ENCODE peak calls at places on chromosomes 13 and 19, in five cellular contexts. A is WTC11, Q is HepG2, H is K562, Y is GM12878. U is an unnamed sample.

GRCh38 chr19:54209748-54210494 is 9.3 kb downstream of the RPS9 start:
- DNase-seq in H (peak; percentile 66), A (no peak), Y (no peak), Q (peak; percentile 98), U (no peak)

GRCh38 chr13:33994198-33994597 is 176.2 kb downstream of the RFC3 start:
- DNase-seq in Y (no peak), A (no peak), Q (no peak), H (no peak), U (no peak)

GRCh38 chr19:35249146-35249847 is 495 bp downstream of the LSR start:
- DNase-seq in Q (no peak), A (no peak), H (peak; percentile 64), Y (no peak), U (no peak)

GRCh38 chr19:2477141-2477710 is 1.3 kb downstream of the GADD45B start:
- DNase-seq in Y (no peak), H (no peak), Q (no peak), A (no peak), U (peak; percentile 63)

GRCh38 chr19:2337329-2337707 is 8.8 kb downstream of the SPPL2B start:
- DNase-seq in H (no peak), A (peak; percentile 76), Q (peak; percentile 29), Y (no peak), U (peak; percentile 77)

GRCh38 chr19:16112778-16113177 is 1.1 kb downstream of the RAB8A start:
- DNase-seq in Q (no peak), Y (no peak), A (no peak), H (peak; percentile 48), U (no peak)

GRCh38 chr13:95533545-95534135 is 18.9 kb upstream of the CLDN10 start:
- DNase-seq in Y (no peak), Q (no peak), H (no peak), A (peak; percentile 39), U (peak; percentile 54)

GRCh38 chr19:38690832-38691231 is 43.4 kb downstream of the ACTN4 start:
- DNase-seq in H (no peak), Y (no peak), A (no peak), Q (no peak), U (no peak)

GRCh38 chr19:43634068-43634467 is 5.6 kb downstream of the CADM4 start:
- DNase-seq in H (no peak), Y (no peak), Q (no peak), A (no peak), U (no peak)

GRCh38 chr13:41562083-41562482 is 104.7 kb downstream of the RGCC start:
- DNase-seq in H (no peak), Q (no peak), A (no peak), Y (no peak), U (no peak)
- TF ChIP-seq ATF2 in H (no peak), Q (no peak), A (no peak), Y (no peak), U (no peak)

GRCh38 chr19:31132753-31133110 is 216.5 kb downstream of the TSHZ3 start:
- DNase-seq in H (no peak), Y (no peak), Q (no peak), A (no peak), U (no peak)
- TF ChIP-seq ATF2 in H (no peak), Y (no peak), Q (no peak), A (no peak), U (no peak)

GRCh38 chr19:45640849-45641273 is 1.7 kb upstream of the EML2 start:
- DNase-seq in Y (no peak), H (peak; percentile 43), Q (peak; percentile 13), A (peak; percentile 91), U (no peak)
- TF ChIP-seq ATF2 in Y (no peak), H (no peak), Q (no peak), A (no peak), U (no peak)

DNA sequence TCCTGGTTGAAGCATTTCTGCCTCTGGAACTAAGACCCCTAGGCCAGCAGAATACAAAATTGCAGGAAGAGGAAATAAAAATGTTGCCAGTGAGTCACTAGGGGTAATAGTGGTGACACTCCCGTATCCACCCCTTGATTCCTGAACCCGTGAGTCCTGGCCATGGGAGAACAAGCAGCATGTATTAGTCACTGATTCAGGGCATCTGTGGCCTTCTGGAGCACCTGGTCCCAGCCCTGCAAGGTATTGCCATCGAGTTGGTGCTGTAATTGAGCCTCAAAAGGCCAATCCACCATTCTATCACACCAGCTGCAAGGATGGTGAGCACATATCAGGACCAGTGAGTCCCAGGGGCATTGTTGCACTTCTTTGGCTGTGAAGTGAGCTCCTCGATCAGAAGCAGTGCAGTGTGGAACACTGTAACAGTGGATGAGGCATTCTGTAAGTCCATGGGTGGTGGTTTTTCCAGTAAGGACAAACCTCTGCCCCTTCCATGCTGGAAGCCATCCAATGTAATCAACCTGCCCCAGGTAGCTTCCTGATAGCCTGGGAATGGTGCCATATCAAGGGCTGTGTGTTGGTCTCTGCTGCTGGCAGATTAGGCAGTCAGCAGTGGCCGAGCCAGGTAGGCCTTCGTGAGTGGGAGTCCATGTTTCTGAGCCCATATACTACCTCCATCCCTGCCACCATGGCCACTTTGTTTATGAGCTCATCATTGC is 39.6 kb downstream of the C1QTNF9 start:
- DNase-seq in H (no peak), A (no peak), Q (no peak), Y (no peak), U (no peak)
- TF ChIP-seq ATF2 in H (no peak), A (no peak), Q (no peak), Y (no peak), U (no peak)

GRCh38 chr19:6530385-6531162 is at the start of gene TNFSF9:
- DNase-seq in H (peak; percentile 87), Y (no peak), Q (peak; percentile 73), A (peak; percentile 86), U (no peak)
- TF ChIP-seq ATF2 in H (no peak), Y (no peak), Q (no peak), A (no peak), U (no peak)

DNA sequence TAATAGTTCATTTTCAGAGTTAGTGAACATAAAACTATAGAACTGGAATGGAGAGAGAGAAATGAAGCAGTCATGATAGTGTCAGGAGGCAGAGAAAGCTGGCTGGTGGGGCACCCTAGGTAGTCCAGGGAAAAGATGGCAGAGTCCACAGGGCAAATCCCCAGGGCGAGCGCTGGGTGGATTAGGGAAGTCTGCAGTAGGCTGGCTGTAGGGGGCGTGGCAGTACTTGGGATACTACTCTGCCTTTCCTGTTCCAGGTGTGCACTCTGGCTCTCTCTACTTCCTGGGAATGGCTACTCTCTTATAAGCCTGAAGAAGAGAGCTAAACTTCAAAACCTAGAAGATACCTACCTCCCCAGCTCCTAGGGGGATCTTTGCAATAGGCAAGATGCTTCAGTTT is 232.9 kb upstream of the SLC10A2 start:
- DNase-seq in H (no peak), Y (no peak), Q (no peak), A (peak; percentile 78), U (peak; percentile 76)
- TF ChIP-seq ATF2 in H (no peak), Y (no peak), Q (no peak), A (no peak), U (no peak)

DNA sequence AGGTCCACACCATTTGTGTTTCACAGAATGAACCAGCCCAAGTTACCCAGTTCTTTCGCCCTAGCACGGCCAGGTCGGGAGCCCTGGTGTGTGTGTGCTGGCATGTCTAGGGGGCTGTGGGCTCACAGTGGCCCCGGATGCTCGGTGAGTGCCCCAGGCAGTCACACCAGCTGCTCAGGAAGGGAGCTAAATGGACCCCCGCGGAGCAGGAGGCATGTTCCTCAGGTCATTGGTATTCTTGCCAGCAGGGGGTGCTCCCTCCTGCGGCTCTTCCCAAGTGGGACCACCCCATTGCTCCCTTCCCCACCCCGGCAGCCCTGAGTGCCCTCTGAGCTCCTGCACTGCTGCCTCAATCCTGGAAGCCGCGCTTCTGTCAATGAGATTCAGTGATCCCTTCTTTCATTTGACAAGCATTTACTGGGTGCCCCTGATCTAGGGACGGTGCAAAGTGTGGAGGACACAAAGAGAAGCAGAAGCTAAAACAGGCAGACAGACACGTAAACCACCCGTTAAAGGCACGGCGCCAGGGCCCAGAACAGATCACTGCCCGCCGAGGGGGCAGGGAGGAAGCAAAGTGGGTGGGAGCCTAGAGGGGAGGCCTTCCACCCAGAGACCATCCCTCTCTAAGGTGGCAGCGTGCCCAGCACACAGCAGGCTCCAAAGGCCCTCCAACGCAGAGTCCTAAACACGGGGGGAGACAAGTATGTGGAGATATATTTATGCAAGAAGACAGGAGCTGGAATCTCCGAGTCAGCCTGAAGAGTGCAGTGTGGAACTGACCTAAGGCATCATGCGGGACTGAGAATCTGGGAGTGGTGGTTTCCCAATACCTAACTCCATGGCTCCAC is 5.2 kb upstream of the ADPRHL1 start:
- DNase-seq in A (peak; percentile 42), H (peak; percentile 23), Q (peak; percentile 13), Y (no peak), U (no peak)
- TF ChIP-seq ATF2 in A (no peak), H (no peak), Q (no peak), Y (no peak), U (no peak)

DNA sequence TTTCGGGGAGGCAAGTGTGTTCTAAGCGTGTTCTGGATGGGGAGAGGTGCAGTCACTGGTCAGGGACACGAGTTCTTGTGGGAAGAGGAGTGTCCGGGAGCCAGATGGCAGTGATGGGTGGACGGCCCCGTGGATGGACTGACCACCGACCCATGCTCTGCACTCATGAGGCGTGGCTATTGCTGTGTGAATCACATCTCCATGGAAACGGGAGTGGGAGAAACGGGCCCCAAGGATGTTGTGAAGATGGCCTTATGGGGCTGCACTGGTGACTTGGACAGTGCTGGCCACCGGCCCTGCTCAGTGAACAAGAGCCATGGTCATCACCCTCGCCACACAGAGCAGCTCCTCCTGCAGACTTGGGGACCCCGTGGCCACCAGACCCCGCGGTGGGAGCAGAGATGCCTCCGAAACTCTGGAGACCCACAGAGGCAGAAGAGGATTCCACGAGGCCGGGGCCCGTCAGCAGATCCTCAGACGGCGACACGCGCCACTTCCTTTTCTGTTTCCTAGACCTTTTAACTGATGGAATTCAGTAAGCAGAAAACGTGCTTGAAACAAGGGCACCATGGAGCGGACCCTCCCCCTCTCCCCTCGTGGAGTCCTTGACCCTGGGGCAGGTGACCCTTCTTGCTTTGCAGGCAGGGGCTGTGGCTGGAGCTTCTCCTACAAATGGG is 47.5 kb downstream of the GAS6 start:
- DNase-seq in H (no peak), Y (no peak), Q (no peak), A (no peak), U (no peak)
- TF ChIP-seq ATF2 in H (no peak), Y (no peak), Q (no peak), A (no peak), U (no peak)

DNA sequence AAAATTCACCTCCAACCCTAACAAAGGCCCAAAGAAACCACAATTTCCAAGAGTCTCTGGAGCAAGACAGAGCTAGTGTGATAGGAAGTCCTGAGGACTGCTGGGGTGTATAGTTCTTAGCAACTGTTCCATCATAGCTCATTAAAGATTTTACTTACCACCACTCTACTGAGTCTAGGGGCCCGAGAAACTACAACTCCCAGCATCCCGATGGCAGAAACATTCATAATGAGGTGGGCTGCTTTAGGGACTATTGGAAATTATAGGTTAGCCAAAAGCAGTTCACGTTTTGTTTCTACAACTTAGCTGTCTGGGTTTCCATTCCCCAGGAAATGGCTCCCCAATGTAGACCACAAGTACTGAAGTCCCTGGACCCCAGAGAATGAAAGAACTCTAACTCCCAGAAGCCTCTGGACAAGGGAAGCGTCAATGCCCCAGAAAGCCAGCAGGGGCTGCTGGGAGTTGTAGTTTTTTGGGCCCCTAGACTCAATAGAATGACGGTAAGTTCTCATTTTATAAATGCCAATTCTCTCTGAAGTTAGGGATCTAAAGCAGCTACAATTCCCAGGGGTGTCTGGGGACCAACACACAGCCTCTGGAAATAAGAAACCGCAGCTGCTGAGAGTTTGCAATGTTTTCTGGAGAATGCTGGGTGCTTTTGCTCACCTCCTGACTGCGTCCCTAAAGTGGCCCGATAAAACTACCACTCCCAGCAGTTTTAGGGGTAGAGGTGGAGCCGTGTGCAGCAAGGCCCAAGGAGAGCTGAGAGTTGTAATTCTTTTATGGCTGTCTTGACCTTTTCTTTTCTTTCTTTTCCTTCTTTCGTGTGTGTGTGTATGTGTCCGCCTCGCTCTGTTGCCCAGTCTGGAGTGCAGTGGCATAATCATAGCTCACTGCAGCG is 11.1 kb downstream of the FTL start:
- DNase-seq in H (peak; percentile 55), Y (no peak), A (peak; percentile 72), Q (no peak), U (no peak)
- TF ChIP-seq ATF2 in H (no peak), Y (no peak), A (no peak), Q (no peak), U (no peak)

GRCh38 chr19:13164370-13165090 is 14.3 kb downstream of the IER2 start:
- DNase-seq in Y (no peak), H (peak; percentile 23), A (peak; percentile 91), Q (peak; percentile 89), U (peak; percentile 99)
- TF ChIP-seq ATF2 in Y (no peak), H (no peak), A (no peak), Q (peak; percentile 23), U (no peak)